ENCODE peak calls at places on chromosome 22, in four cellular contexts. B, E, T and R are unnamed samples. For H3K36me3 and H3K4me1, the result is how much of the 10 kb centered on the place peaks cover.

GRCh38 chr22:25027959-25028840 is 75.7 kb downstream of the KIAA1671 start:
- DNase-seq in B (no peak), E (peak), T (peak), R (no peak)

GRCh38 chr22:25053153-25053805 is 100.8 kb downstream of the KIAA1671 start:
- DNase-seq in B (no peak), E (peak), T (no peak), R (no peak)

GRCh38 chr22:48870436-48870835 is 957.2 kb downstream of the BRD1 start:
- DNase-seq in B (no peak), E (no peak), T (peak), R (peak)

GRCh38 chr22:47445716-47446290 is 683.4 kb downstream of the TBC1D22A start:
- DNase-seq in B (no peak), E (no peak), T (no peak), R (no peak)

GRCh38 chr22:39472570-39473556 is 16.1 kb downstream of the MGAT3 start:
- DNase-seq in B (no peak), E (peak), T (peak), R (no peak)

GRCh38 chr22:44025171-44026065 is 1.3 kb downstream of the PARVB start:
- DNase-seq in B (no peak), E (peak), T (peak), R (peak)

GRCh38 chr22:48892571-48893287 is 934.9 kb downstream of the BRD1 start:
- DNase-seq in B (no peak), E (no peak), T (peak), R (no peak)

GRCh38 chr22:31870890-31871289 is 73.4 kb upstream of the YWHAH start:
- DNase-seq in B (peak), E (no peak), T (no peak), R (no peak)

GRCh38 chr22:24155597-24156145 is 25.6 kb upstream of the SUSD2 start:
- DNase-seq in B (peak), E (peak), T (peak), R (peak)

GRCh38 chr22:45144928-45145327 is 18.8 kb upstream of the NUP50 start:
- DNase-seq in B (no peak), E (no peak), T (no peak), R (no peak)
- TF ChIP-seq CTCF in B (no peak), E (no peak), T (no peak), R (no peak)

DNA sequence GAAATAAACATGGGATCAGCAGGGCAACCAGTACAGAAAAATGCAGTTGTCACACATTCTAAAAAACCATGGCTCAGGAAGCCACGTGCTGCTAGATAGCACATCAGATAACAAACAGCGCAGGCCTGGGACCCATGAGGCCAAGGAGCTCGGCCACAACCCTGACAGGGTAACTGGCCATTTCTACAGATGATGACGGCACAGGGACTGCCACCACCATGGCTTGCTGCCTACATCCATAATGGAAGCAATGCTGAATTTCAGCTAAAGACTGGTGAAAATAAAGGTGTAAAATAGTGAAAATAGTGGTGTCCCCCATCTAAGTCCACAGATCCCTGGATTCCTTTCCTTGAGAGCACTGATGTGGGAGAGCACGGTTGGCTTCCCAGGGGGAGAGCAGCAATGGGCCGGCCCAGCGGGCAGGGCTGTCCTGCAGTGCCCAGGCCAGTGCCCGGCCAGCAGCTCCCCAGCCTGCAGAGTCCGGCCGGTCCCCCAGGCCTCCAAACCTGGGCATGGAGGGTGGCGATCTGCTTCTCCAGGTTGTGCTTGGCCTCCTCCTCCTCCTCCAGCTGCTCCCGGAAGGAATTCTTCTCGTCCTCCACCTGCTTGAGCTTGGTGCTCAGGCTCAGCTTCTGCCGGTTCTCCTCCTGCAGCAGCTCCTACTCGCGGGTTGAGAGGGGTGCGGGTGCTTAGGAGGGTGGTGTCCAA is 40.0 kb downstream of the APOL1 start:
- DNase-seq in B (no peak), E (no peak), T (peak), R (peak)
- H3K36me3 ChIP-seq in B (half or more), E (half or more), T (half or more), R (half or more)

GRCh38 chr22:20056161-20056560 is 23.9 kb upstream of the DGCR8 start:
- DNase-seq in B (no peak), E (no peak), T (no peak), R (no peak)

GRCh38 chr22:20054485-20054884 is 25.6 kb upstream of the DGCR8 start:
- DNase-seq in B (no peak), E (no peak), T (no peak), R (no peak)

GRCh38 chr22:20055144-20055543 is 24.9 kb upstream of the DGCR8 start:
- DNase-seq in B (no peak), E (no peak), T (no peak), R (no peak)

GRCh38 chr22:20056696-20057386 is 23.2 kb upstream of the DGCR8 start:
- DNase-seq in B (no peak), E (no peak), T (no peak), R (no peak)

GRCh38 chr22:20055654-20056053 is 24.4 kb upstream of the DGCR8 start:
- DNase-seq in B (no peak), E (no peak), T (no peak), R (no peak)
- H3K4me1 ChIP-seq in B (under half), E (under half), T (under half), R (under half)

GRCh38 chr22:26131755-26132154 is 37.5 kb upstream of the SEZ6L start:
- DNase-seq in B (no peak), E (no peak), T (no peak), R (no peak)

GRCh38 chr22:26139320-26139719 is 29.9 kb upstream of the SEZ6L start:
- DNase-seq in B (no peak), E (no peak), T (no peak), R (no peak)

DNA sequence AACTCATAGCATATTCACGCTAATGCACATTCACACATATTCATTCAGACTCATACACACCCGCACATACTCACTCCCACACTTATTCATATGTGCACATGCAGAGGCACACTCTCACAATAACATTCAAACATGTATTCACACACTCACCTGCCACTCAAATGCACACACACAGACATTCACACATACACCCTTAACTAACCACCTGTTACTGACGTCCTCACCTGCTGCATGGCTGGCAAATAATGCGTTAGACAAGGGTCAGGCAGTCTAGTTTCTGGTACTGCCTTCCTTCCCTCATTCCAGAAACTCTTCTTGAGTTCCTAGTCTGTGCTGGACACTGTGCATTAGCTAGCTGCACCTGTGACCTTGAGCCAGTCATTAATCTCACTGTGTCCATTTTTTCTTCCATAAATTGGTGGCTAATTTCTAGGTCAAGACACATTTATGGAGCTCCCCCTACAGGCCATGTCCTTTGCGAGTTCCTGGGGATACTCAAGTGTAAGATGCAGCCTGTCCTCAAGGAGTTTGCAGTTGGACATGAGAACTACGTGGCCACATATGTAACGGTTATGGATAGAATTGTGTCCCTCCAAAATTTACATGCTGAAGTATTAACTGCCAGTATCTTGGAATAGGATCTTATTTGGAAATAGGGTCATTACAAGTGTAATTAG is 34.5 kb upstream of the SEZ6L start:
- DNase-seq in B (no peak), E (no peak), T (no peak), R (no peak)
- TF ChIP-seq CTCF in B (no peak), E (no peak), T (no peak), R (no peak)

GRCh38 chr22:42799061-42799460 is 58.0 kb downstream of the ARFGAP3 start:
- DNase-seq in B (no peak), E (no peak), T (no peak), R (no peak)

GRCh38 chr22:42797021-42797420 is 60.1 kb downstream of the ARFGAP3 start:
- DNase-seq in B (no peak), E (no peak), T (no peak), R (no peak)

GRCh38 chr22:42801537-42802165 is 55.4 kb downstream of the ARFGAP3 start:
- DNase-seq in B (no peak), E (no peak), T (no peak), R (no peak)

GRCh38 chr22:42800731-42801536 is 56.1 kb downstream of the ARFGAP3 start:
- DNase-seq in B (no peak), E (no peak), T (no peak), R (no peak)

DNA sequence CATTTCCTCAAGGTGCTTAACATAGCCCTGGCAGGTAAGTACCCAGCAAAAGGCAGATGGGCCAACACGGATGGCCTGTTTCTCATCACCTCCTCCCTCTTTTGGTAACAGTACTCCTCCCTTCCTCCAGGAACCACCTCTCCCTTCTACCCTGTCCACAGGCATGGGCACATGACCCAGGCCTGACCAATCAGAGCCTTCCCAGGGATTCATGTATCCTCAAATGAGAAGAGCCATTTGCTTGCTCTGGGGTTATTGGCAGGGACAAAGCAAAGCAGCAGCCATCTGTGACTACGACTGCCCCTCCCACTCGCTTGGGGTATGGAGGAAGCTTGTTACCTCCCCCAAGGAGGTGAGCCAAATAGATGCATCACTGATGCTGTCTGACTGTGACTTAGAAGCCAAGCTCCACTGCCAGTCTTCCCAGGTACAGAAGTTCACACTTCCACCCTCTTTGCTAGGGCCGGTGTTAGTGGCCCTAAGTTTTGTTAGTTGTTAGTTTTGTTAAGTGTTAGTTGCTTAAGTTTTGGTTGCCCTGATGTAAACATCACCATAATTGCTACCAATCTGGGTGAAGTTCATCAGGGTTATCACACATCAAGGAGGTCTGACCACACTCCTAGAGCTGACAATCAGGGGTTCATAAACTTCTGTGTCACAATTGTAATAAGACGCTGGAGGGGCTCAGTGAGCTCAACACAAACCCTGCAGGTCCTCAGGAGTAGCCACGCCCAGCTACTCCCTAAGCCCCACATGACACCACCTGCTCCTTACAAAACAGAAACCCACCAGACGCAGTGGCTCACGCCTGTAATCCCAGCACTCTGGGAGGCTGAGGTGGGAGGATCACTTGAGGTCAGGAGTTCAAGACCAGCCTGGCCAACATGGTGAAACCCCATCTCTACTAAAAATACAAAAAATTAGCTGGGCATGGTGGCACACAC is 57.3 kb downstream of the ARFGAP3 start:
- DNase-seq in B (no peak), E (no peak), T (no peak), R (no peak)
- H3K36me3 ChIP-seq in B (under half), E (under half), T (half or more), R (half or more)

GRCh38 chr22:28112548-28113043 is 193.5 kb upstream of the PITPNB start:
- DNase-seq in B (peak), E (no peak), T (no peak), R (no peak)

GRCh38 chr22:28112130-28112529 is 193.1 kb upstream of the PITPNB start:
- DNase-seq in B (no peak), E (no peak), T (no peak), R (no peak)

GRCh38 chr22:28115426-28115825 is 196.4 kb upstream of the PITPNB start:
- DNase-seq in B (peak), E (no peak), T (no peak), R (no peak)

GRCh38 chr22:28118957-28119631 is 200.0 kb upstream of the PITPNB start:
- DNase-seq in B (no peak), E (no peak), T (no peak), R (no peak)

GRCh38 chr22:28116261-28116673 is 197.2 kb upstream of the PITPNB start:
- DNase-seq in B (peak), E (no peak), T (no peak), R (no peak)
- H3K4me1 ChIP-seq in B (under half), E (under half), T (under half), R (under half)

GRCh38 chr22:22194931-22195264 is 49.7 kb upstream of the VPREB1 start:
- DNase-seq in B (no peak), E (no peak), T (no peak), R (no peak)
- TF ChIP-seq CTCF in B (no peak), E (no peak), T (no peak), R (no peak)

DNA sequence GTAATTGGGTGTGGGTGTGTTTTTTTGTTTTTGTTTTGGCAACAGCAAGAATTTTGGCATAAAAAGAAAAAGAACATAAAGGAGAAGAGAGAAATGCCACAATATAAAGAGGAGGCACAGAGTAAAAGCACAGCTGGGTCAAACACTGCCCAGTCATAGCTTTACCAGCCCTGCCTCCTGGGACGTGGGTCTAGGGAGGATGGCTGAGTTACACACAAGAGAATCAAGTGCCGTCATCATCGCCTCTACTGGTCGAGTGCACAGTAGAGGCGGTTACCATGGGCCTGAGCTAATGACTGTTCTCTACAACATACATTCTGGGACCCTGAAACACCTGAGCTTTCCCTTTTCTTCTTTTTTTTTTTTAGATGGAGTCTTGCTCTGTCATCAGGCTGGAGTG is 87.6 kb upstream of the BID start:
- DNase-seq in B (no peak), E (no peak), T (no peak), R (no peak)
- H3K36me3 ChIP-seq in B (under half), E (under half), T (under half), R (half or more)

GRCh38 chr22:35552186-35552842 is 11.7 kb downstream of the RASD2 start:
- DNase-seq in B (no peak), E (peak), T (no peak), R (peak)
- H3K4me1 ChIP-seq in B (under half), E (under half), T (under half), R (under half)

GRCh38 chr22:26298605-26299310 is 129.5 kb downstream of the SEZ6L start:
- DNase-seq in B (no peak), E (no peak), T (no peak), R (no peak)

GRCh38 chr22:26302726-26303125 is 126.3 kb upstream of the ASPHD2 start:
- DNase-seq in B (no peak), E (no peak), T (no peak), R (no peak)

GRCh38 chr22:26304730-26305129 is 124.3 kb upstream of the ASPHD2 start:
- DNase-seq in B (no peak), E (no peak), T (no peak), R (no peak)

GRCh38 chr22:26308467-26308866 is 120.6 kb upstream of the ASPHD2 start:
- DNase-seq in B (no peak), E (no peak), T (no peak), R (no peak)

DNA sequence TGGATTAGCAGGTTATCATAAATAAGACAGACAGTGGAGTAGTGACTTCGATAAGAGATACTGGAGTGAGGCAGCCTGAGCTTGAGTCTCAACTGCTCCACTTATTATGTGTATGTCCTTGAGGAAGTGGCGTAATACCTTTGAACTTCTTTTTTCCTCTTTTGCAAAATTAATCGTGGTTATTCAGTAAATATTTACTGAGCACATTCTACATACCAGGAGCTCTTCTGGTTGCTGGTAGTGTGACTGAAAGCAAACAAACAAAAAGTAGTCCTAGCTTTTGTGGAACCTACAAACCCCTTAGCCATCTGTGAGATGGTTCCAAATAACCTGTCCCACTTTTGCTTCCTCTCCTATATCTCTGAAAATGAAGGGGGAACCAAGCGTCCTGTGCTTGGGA is 125.6 kb upstream of the ASPHD2 start:
- DNase-seq in B (no peak), E (no peak), T (no peak), R (no peak)
- TF ChIP-seq CTCF in B (no peak), E (no peak), T (no peak), R (no peak)